ENCODE peak calls at places on chromosomes 2 and 18, in five cellular contexts. One of them, this sample, is unnamed.

GRCh38 chr2:144032566-144032965 is 487.4 kb downstream of the ZEB2 start:
- DNase-seq in stimulated activated CD8-positive, alpha-beta memory T cell treated with anti-CD3 and anti-CD28 coated beads, Interleukin-12 subunit alpha, Interleukin-12 subunit beta, amount 100 ng/mL, for 1 hour: no peak
- DNase-seq in NCI-H1092: no peak
- DNase-seq in mesothelial cell of epicardium: no peak
- DNase-seq in NCI-H1105: no peak
- DNase-seq in this sample: no peak

GRCh38 chr2:128607440-128607839 is 288.8 kb upstream of the HS6ST1 start:
- DNase-seq in NCI-H1092: no peak
- DNase-seq in mesothelial cell of epicardium: no peak
- DNase-seq in NCI-H1105: no peak
- DNase-seq in stimulated activated CD8-positive, alpha-beta memory T cell treated with anti-CD3 and anti-CD28 coated beads, Interleukin-12 subunit alpha, Interleukin-12 subunit beta, amount 100 ng/mL, for 1 hour: no peak
- DNase-seq in this sample: peak

GRCh38 chr2:106551466-106552130 is 64.4 kb downstream of the CD8B2 start:
- DNase-seq in mesothelial cell of epicardium: no peak
- DNase-seq in NCI-H1105: no peak
- DNase-seq in NCI-H1092: no peak
- DNase-seq in stimulated activated CD8-positive, alpha-beta memory T cell treated with anti-CD3 and anti-CD28 coated beads, Interleukin-12 subunit alpha, Interleukin-12 subunit beta, amount 100 ng/mL, for 1 hour: no peak
- DNase-seq in this sample: no peak

GRCh38 chr2:105744091-105744908 is 412 bp upstream of the NCK2 start:
- DNase-seq in mesothelial cell of epicardium: peak
- DNase-seq in NCI-H1105: peak
- DNase-seq in stimulated activated CD8-positive, alpha-beta memory T cell treated with anti-CD3 and anti-CD28 coated beads, Interleukin-12 subunit alpha, Interleukin-12 subunit beta, amount 100 ng/mL, for 1 hour: no peak
- DNase-seq in NCI-H1092: peak
- DNase-seq in this sample: no peak

GRCh38 chr2:196220671-196221070 is 49.3 kb upstream of the STK17B start:
- DNase-seq in NCI-H1105: no peak
- DNase-seq in NCI-H1092: no peak
- DNase-seq in stimulated activated CD8-positive, alpha-beta memory T cell treated with anti-CD3 and anti-CD28 coated beads, Interleukin-12 subunit alpha, Interleukin-12 subunit beta, amount 100 ng/mL, for 1 hour: no peak
- DNase-seq in mesothelial cell of epicardium: no peak
- DNase-seq in this sample: no peak

GRCh38 chr18:54957987-54958386 is 1.3 kb downstream of the CCDC68 start:
- DNase-seq in stimulated activated CD8-positive, alpha-beta memory T cell treated with anti-CD3 and anti-CD28 coated beads, Interleukin-12 subunit alpha, Interleukin-12 subunit beta, amount 100 ng/mL, for 1 hour: no peak
- DNase-seq in NCI-H1105: no peak
- DNase-seq in NCI-H1092: no peak
- DNase-seq in mesothelial cell of epicardium: no peak
- DNase-seq in this sample: no peak

GRCh38 chr18:33557706-33558105 is 20.3 kb upstream of the ASXL3 start:
- DNase-seq in mesothelial cell of epicardium: no peak
- DNase-seq in NCI-H1092: no peak
- DNase-seq in NCI-H1105: no peak
- DNase-seq in stimulated activated CD8-positive, alpha-beta memory T cell treated with anti-CD3 and anti-CD28 coated beads, Interleukin-12 subunit alpha, Interleukin-12 subunit beta, amount 100 ng/mL, for 1 hour: no peak
- DNase-seq in this sample: no peak

GRCh38 chr2:191666241-191666640 is 11.7 kb upstream of the NABP1 start:
- DNase-seq in mesothelial cell of epicardium: no peak
- DNase-seq in NCI-H1105: no peak
- DNase-seq in NCI-H1092: no peak
- DNase-seq in stimulated activated CD8-positive, alpha-beta memory T cell treated with anti-CD3 and anti-CD28 coated beads, Interleukin-12 subunit alpha, Interleukin-12 subunit beta, amount 100 ng/mL, for 1 hour: no peak
- DNase-seq in this sample: no peak

GRCh38 chr2:1766851-1767771 is 22.8 kb upstream of the PXDN start:
- DNase-seq in stimulated activated CD8-positive, alpha-beta memory T cell treated with anti-CD3 and anti-CD28 coated beads, Interleukin-12 subunit alpha, Interleukin-12 subunit beta, amount 100 ng/mL, for 1 hour: no peak
- DNase-seq in mesothelial cell of epicardium: peak
- DNase-seq in NCI-H1105: no peak
- DNase-seq in NCI-H1092: no peak
- DNase-seq in this sample: no peak

GRCh38 chr18:35753306-35753910 is 171.9 kb downstream of the GALNT1 start:
- DNase-seq in NCI-H1092: no peak
- DNase-seq in stimulated activated CD8-positive, alpha-beta memory T cell treated with anti-CD3 and anti-CD28 coated beads, Interleukin-12 subunit alpha, Interleukin-12 subunit beta, amount 100 ng/mL, for 1 hour: no peak
- DNase-seq in mesothelial cell of epicardium: no peak
- DNase-seq in NCI-H1105: no peak
- DNase-seq in this sample: no peak

GRCh38 chr2:101859604-101860003 is 132.2 kb upstream of the IL1R2 start:
- DNase-seq in stimulated activated CD8-positive, alpha-beta memory T cell treated with anti-CD3 and anti-CD28 coated beads, Interleukin-12 subunit alpha, Interleukin-12 subunit beta, amount 100 ng/mL, for 1 hour: no peak
- DNase-seq in NCI-H1105: no peak
- DNase-seq in NCI-H1092: no peak
- DNase-seq in mesothelial cell of epicardium: no peak
- DNase-seq in this sample: no peak

GRCh38 chr2:214808961-214809750 is at the start of gene BARD1:
- DNase-seq in NCI-H1105: peak
- DNase-seq in stimulated activated CD8-positive, alpha-beta memory T cell treated with anti-CD3 and anti-CD28 coated beads, Interleukin-12 subunit alpha, Interleukin-12 subunit beta, amount 100 ng/mL, for 1 hour: peak
- DNase-seq in NCI-H1092: peak
- DNase-seq in mesothelial cell of epicardium: peak
- DNase-seq in this sample: peak

GRCh38 chr2:112666764-112667122 is 21.0 kb downstream of the SLC20A1 start:
- DNase-seq in NCI-H1092: no peak
- DNase-seq in stimulated activated CD8-positive, alpha-beta memory T cell treated with anti-CD3 and anti-CD28 coated beads, Interleukin-12 subunit alpha, Interleukin-12 subunit beta, amount 100 ng/mL, for 1 hour: no peak
- DNase-seq in NCI-H1105: no peak
- DNase-seq in mesothelial cell of epicardium: no peak
- DNase-seq in this sample: no peak

GRCh38 chr2:121565389-121566250 is 34.9 kb downstream of the RNU4ATAC start:
- DNase-seq in mesothelial cell of epicardium: no peak
- DNase-seq in NCI-H1092: peak
- DNase-seq in NCI-H1105: no peak
- DNase-seq in stimulated activated CD8-positive, alpha-beta memory T cell treated with anti-CD3 and anti-CD28 coated beads, Interleukin-12 subunit alpha, Interleukin-12 subunit beta, amount 100 ng/mL, for 1 hour: no peak
- DNase-seq in this sample: no peak

GRCh38 chr2:165533331-165533730 is 63.8 kb downstream of the CSRNP3 start:
- DNase-seq in NCI-H1105: no peak
- DNase-seq in NCI-H1092: no peak
- DNase-seq in stimulated activated CD8-positive, alpha-beta memory T cell treated with anti-CD3 and anti-CD28 coated beads, Interleukin-12 subunit alpha, Interleukin-12 subunit beta, amount 100 ng/mL, for 1 hour: no peak
- DNase-seq in mesothelial cell of epicardium: no peak
- DNase-seq in this sample: no peak

GRCh38 chr2:72916743-72917137 is 579 bp upstream of the EMX1 start:
- DNase-seq in NCI-H1105: peak
- DNase-seq in mesothelial cell of epicardium: peak
- DNase-seq in stimulated activated CD8-positive, alpha-beta memory T cell treated with anti-CD3 and anti-CD28 coated beads, Interleukin-12 subunit alpha, Interleukin-12 subunit beta, amount 100 ng/mL, for 1 hour: no peak
- DNase-seq in NCI-H1092: no peak
- DNase-seq in this sample: peak

GRCh38 chr2:44215827-44216226 is 47.2 kb downstream of the PPM1B start:
- DNase-seq in NCI-H1105: no peak
- DNase-seq in NCI-H1092: no peak
- DNase-seq in mesothelial cell of epicardium: no peak
- DNase-seq in stimulated activated CD8-positive, alpha-beta memory T cell treated with anti-CD3 and anti-CD28 coated beads, Interleukin-12 subunit alpha, Interleukin-12 subunit beta, amount 100 ng/mL, for 1 hour: no peak
- DNase-seq in this sample: no peak

GRCh38 chr2:160651416-160652200 is 158.0 kb upstream of the RBMS1 start:
- DNase-seq in stimulated activated CD8-positive, alpha-beta memory T cell treated with anti-CD3 and anti-CD28 coated beads, Interleukin-12 subunit alpha, Interleukin-12 subunit beta, amount 100 ng/mL, for 1 hour: no peak
- DNase-seq in NCI-H1092: no peak
- DNase-seq in mesothelial cell of epicardium: no peak
- DNase-seq in NCI-H1105: no peak
- DNase-seq in this sample: no peak

GRCh38 chr18:34196231-34196630 is 28.5 kb downstream of the NOL4 start:
- DNase-seq in NCI-H1105: no peak
- DNase-seq in stimulated activated CD8-positive, alpha-beta memory T cell treated with anti-CD3 and anti-CD28 coated beads, Interleukin-12 subunit alpha, Interleukin-12 subunit beta, amount 100 ng/mL, for 1 hour: no peak
- DNase-seq in mesothelial cell of epicardium: no peak
- DNase-seq in NCI-H1092: no peak
- DNase-seq in this sample: no peak

GRCh38 chr2:146826388-146826787 is 1018.4 kb upstream of the ACVR2A start:
- DNase-seq in mesothelial cell of epicardium: no peak
- DNase-seq in stimulated activated CD8-positive, alpha-beta memory T cell treated with anti-CD3 and anti-CD28 coated beads, Interleukin-12 subunit alpha, Interleukin-12 subunit beta, amount 100 ng/mL, for 1 hour: no peak
- DNase-seq in NCI-H1105: no peak
- DNase-seq in NCI-H1092: no peak
- DNase-seq in this sample: no peak

GRCh38 chr2:26088038-26088643 is 54.3 kb downstream of the RAB10 start:
- DNase-seq in stimulated activated CD8-positive, alpha-beta memory T cell treated with anti-CD3 and anti-CD28 coated beads, Interleukin-12 subunit alpha, Interleukin-12 subunit beta, amount 100 ng/mL, for 1 hour: no peak
- DNase-seq in mesothelial cell of epicardium: no peak
- DNase-seq in NCI-H1092: no peak
- DNase-seq in NCI-H1105: no peak
- DNase-seq in this sample: no peak

GRCh38 chr2:240481720-240482119 is 46.3 kb downstream of the GPC1 start:
- DNase-seq in NCI-H1092: no peak
- DNase-seq in NCI-H1105: no peak
- DNase-seq in stimulated activated CD8-positive, alpha-beta memory T cell treated with anti-CD3 and anti-CD28 coated beads, Interleukin-12 subunit alpha, Interleukin-12 subunit beta, amount 100 ng/mL, for 1 hour: no peak
- DNase-seq in mesothelial cell of epicardium: no peak
- DNase-seq in this sample: no peak

GRCh38 chr18:79679552-79680099 is at the start of gene CTDP1:
- DNase-seq in mesothelial cell of epicardium: peak
- DNase-seq in stimulated activated CD8-positive, alpha-beta memory T cell treated with anti-CD3 and anti-CD28 coated beads, Interleukin-12 subunit alpha, Interleukin-12 subunit beta, amount 100 ng/mL, for 1 hour: peak
- DNase-seq in NCI-H1105: peak
- DNase-seq in NCI-H1092: peak
- DNase-seq in this sample: peak

GRCh38 chr18:2572892-2573291 is 1.5 kb downstream of the NDC80 start:
- DNase-seq in stimulated activated CD8-positive, alpha-beta memory T cell treated with anti-CD3 and anti-CD28 coated beads, Interleukin-12 subunit alpha, Interleukin-12 subunit beta, amount 100 ng/mL, for 1 hour: no peak
- DNase-seq in mesothelial cell of epicardium: no peak
- DNase-seq in NCI-H1105: no peak
- DNase-seq in NCI-H1092: no peak
- DNase-seq in this sample: no peak

GRCh38 chr18:2070636-2071035 is 500.7 kb downstream of the METTL4 start:
- DNase-seq in NCI-H1105: peak
- DNase-seq in NCI-H1092: peak
- DNase-seq in stimulated activated CD8-positive, alpha-beta memory T cell treated with anti-CD3 and anti-CD28 coated beads, Interleukin-12 subunit alpha, Interleukin-12 subunit beta, amount 100 ng/mL, for 1 hour: no peak
- DNase-seq in mesothelial cell of epicardium: no peak
- DNase-seq in this sample: no peak

GRCh38 chr2:44169155-44169898 is 652 bp downstream of the PPM1B start:
- DNase-seq in stimulated activated CD8-positive, alpha-beta memory T cell treated with anti-CD3 and anti-CD28 coated beads, Interleukin-12 subunit alpha, Interleukin-12 subunit beta, amount 100 ng/mL, for 1 hour: peak
- DNase-seq in mesothelial cell of epicardium: peak
- DNase-seq in NCI-H1092: no peak
- DNase-seq in NCI-H1105: no peak
- DNase-seq in this sample: peak

GRCh38 chr2:119857742-119858141 is 98.0 kb downstream of the PTPN4 start:
- DNase-seq in stimulated activated CD8-positive, alpha-beta memory T cell treated with anti-CD3 and anti-CD28 coated beads, Interleukin-12 subunit alpha, Interleukin-12 subunit beta, amount 100 ng/mL, for 1 hour: no peak
- DNase-seq in mesothelial cell of epicardium: no peak
- DNase-seq in NCI-H1105: no peak
- DNase-seq in NCI-H1092: no peak
- DNase-seq in this sample: no peak

GRCh38 chr2:47068966-47069627 is 86.0 kb downstream of the STPG4 start:
- DNase-seq in NCI-H1105: no peak
- DNase-seq in NCI-H1092: no peak
- DNase-seq in mesothelial cell of epicardium: no peak
- DNase-seq in stimulated activated CD8-positive, alpha-beta memory T cell treated with anti-CD3 and anti-CD28 coated beads, Interleukin-12 subunit alpha, Interleukin-12 subunit beta, amount 100 ng/mL, for 1 hour: no peak
- DNase-seq in this sample: no peak

GRCh38 chr2:239339241-239339640 is 61.6 kb downstream of the HDAC4 start:
- DNase-seq in stimulated activated CD8-positive, alpha-beta memory T cell treated with anti-CD3 and anti-CD28 coated beads, Interleukin-12 subunit alpha, Interleukin-12 subunit beta, amount 100 ng/mL, for 1 hour: no peak
- DNase-seq in NCI-H1105: no peak
- DNase-seq in NCI-H1092: no peak
- DNase-seq in mesothelial cell of epicardium: no peak
- DNase-seq in this sample: no peak

GRCh38 chr2:231296401-231296800 is 98.0 kb downstream of the ARMC9 start:
- DNase-seq in mesothelial cell of epicardium: no peak
- DNase-seq in NCI-H1105: no peak
- DNase-seq in stimulated activated CD8-positive, alpha-beta memory T cell treated with anti-CD3 and anti-CD28 coated beads, Interleukin-12 subunit alpha, Interleukin-12 subunit beta, amount 100 ng/mL, for 1 hour: no peak
- DNase-seq in NCI-H1092: no peak
- DNase-seq in this sample: peak